ENCODE peak calls at places on chromosomes 6 and 20, in nine cellular contexts. Z, G, N, P, I, Q, A, O and H are unnamed samples.

GRCh38 chr6:170166511-170167122 is 124.3 kb downstream of the DLL1 start:
- DNase-seq in Z (peak; percentile 70), O (no peak), G (peak; percentile 54), I (no peak), N (no peak), P (no peak), A (no peak), Q (no peak), H (peak; percentile 73)

GRCh38 chr6:18342223-18342622 is 44.9 kb upstream of the RNF144B start:
- DNase-seq in N (no peak), Q (no peak), G (no peak), A (peak; percentile 85), I (no peak), Z (no peak), O (no peak), P (no peak), H (no peak)

GRCh38 chr6:106103728-106104109 is 17.6 kb downstream of the PRDM1 start:
- DNase-seq in Z (no peak), Q (no peak), N (no peak), P (no peak), A (no peak), O (no peak), G (no peak), I (peak; percentile 57), H (no peak)

GRCh38 chr6:30062471-30063178 is 1.6 kb downstream of the POLR1H start:
- DNase-seq in N (no peak), G (no peak), A (no peak), P (no peak), Z (no peak), Q (no peak), O (no peak), I (no peak), H (no peak)

GRCh38 chr20:48667481-48667880 is 160.3 kb downstream of the PREX1 start:
- DNase-seq in P (no peak), O (no peak), A (no peak), G (no peak), N (no peak), Q (no peak), I (no peak), Z (no peak), H (no peak)

GRCh38 chr6:83978324-83978734 is 55.2 kb upstream of the MRAP2 start:
- DNase-seq in N (peak; percentile 67), Q (no peak), O (no peak), P (no peak), I (no peak), Z (no peak), A (no peak), G (no peak), H (no peak)

GRCh38 chr6:89997456-89998445 is 103.5 kb downstream of the GJA10 start:
- DNase-seq in I (peak; percentile 18), Q (no peak), G (no peak), A (no peak), O (peak; percentile 53), P (peak; percentile 3), N (peak; percentile 41), Z (no peak), H (no peak)

GRCh38 chr20:9298906-9299305 is 215.5 kb upstream of the LAMP5 start:
- DNase-seq in G (no peak), A (no peak), N (no peak), Z (no peak), P (no peak), Q (no peak), I (no peak), O (no peak), H (no peak)

GRCh38 chr6:7106752-7107577 is 796 bp upstream of the RREB1 start:
- DNase-seq in N (no peak), G (peak; percentile 51), Q (no peak), O (peak; percentile 60), P (peak; percentile 64), I (peak; percentile 58), A (no peak), Z (no peak), H (peak; percentile 44)

GRCh38 chr20:54028276-54029011 is 42.0 kb downstream of the BCAS1 start:
- DNase-seq in O (no peak), P (no peak), Z (no peak), A (no peak), N (no peak), G (no peak), I (no peak), Q (no peak), H (no peak)

GRCh38 chr6:169813969-169814368 is 62.5 kb downstream of the ERMARD start:
- DNase-seq in G (no peak), Z (no peak), N (no peak), I (no peak), Q (no peak), O (no peak), A (no peak), P (no peak), H (no peak)

GRCh38 chr6:50249493-50249892 is 199.8 kb upstream of the DEFB112 start:
- DNase-seq in N (no peak), I (no peak), A (no peak), P (no peak), O (no peak), Z (no peak), G (no peak), Q (no peak), H (no peak)

GRCh38 chr20:8616792-8617191 is 452.1 kb upstream of the PLCB4 start:
- DNase-seq in Q (no peak), G (no peak), P (no peak), N (peak; percentile 90), A (no peak), I (no peak), O (no peak), Z (no peak), H (no peak)

GRCh38 chr6:56808871-56809359 is 146.0 kb upstream of the BEND6 start:
- DNase-seq in A (no peak), N (peak; percentile 42), Z (no peak), Q (no peak), P (no peak), I (no peak), O (peak; percentile 28), G (no peak), H (peak; percentile 20)

GRCh38 chr20:44467289-44467883 is 8.3 kb upstream of the TTPAL start:
- DNase-seq in G (peak; percentile 64), N (peak; percentile 14), A (no peak), O (no peak), Q (no peak), Z (no peak), P (no peak), I (no peak), H (peak; percentile 70)

GRCh38 chr6:126091507-126091906 is 105.2 kb downstream of the TRMT11 start:
- DNase-seq in I (no peak), A (no peak), Q (no peak), N (no peak), P (no peak), G (no peak), O (no peak), Z (no peak), H (no peak)

GRCh38 chr6:45791181-45791580 is 224.5 kb downstream of the CLIC5 start:
- DNase-seq in N (peak; percentile 41), P (no peak), Q (no peak), A (no peak), G (no peak), O (peak; percentile 40), Z (no peak), I (no peak), H (no peak)

GRCh38 chr6:81465859-81466258 is 286.6 kb downstream of the TENT5A start:
- DNase-seq in P (peak; percentile 22), A (no peak), Q (peak; percentile 20), G (no peak), I (no peak), Z (no peak), N (peak; percentile 59), O (peak; percentile 15), H (no peak)

GRCh38 chr20:44209691-44210421 is 715 bp downstream of the OSER1 start:
- DNase-seq in A (no peak), O (peak; percentile 17), Z (no peak), P (peak; percentile 46), G (no peak), N (peak; percentile 35), Q (no peak), I (no peak), H (no peak)

GRCh38 chr6:67252663-67253062 is 1382.4 kb upstream of the ADGRB3 start:
- DNase-seq in I (no peak), Q (no peak), O (no peak), A (no peak), G (no peak), P (no peak), N (no peak), Z (no peak), H (no peak)

GRCh38 chr6:170031096-170031471 is 259.8 kb downstream of the DLL1 start:
- DNase-seq in Z (peak; percentile 95), O (peak; percentile 6), P (no peak), A (no peak), I (peak; percentile 38), G (no peak), N (no peak), Q (peak; percentile 91), H (no peak)

GRCh38 chr6:107235007-107235406 is 119.7 kb upstream of the BEND3 start:
- DNase-seq in N (no peak), O (no peak), A (no peak), Q (no peak), I (no peak), P (no peak), G (no peak), Z (no peak), H (no peak)

GRCh38 chr6:26056583-26057350 is 30.5 kb upstream of the HFE start:
- DNase-seq in I (peak; percentile 24), N (no peak), A (no peak), P (no peak), G (no peak), Q (no peak), O (peak; percentile 45), Z (no peak), H (no peak)